ENCODE peak calls at places on chromosomes 13 and 19, in five cellular contexts. H is activated CD4-positive, CD25-positive, alpha-beta regulatory T cell; T is stimulated activated CD4-positive, alpha-beta T cell treated with anti-CD3 and anti-CD28 coated beads, Interleukin-4, amount 100 ng/mL, for 48 hours; I is foreskin fibroblast; O is MV-4-11. Q is an unnamed sample.

GRCh38 chr13:39381456-39381855 is 221.5 kb downstream of the LHFPL6 start:
- DNase-seq in H (no peak), T (no peak), I (no peak), O (no peak), Q (no peak)

GRCh38 chr19:49596954-49597702 is 6.1 kb downstream of the PRR12 start:
- DNase-seq in H (no peak), T (no peak), I (no peak), O (no peak), Q (no peak)

GRCh38 chr19:13765395-13766094 is 1.2 kb downstream of the MRI1 start:
- DNase-seq in H (no peak), T (no peak), I (no peak), O (no peak), Q (no peak)

GRCh38 chr13:26184791-26185250 is 37.3 kb downstream of the RNF6 start:
- DNase-seq in H (peak; percentile 21), T (peak; percentile 52), I (peak; percentile 55), O (peak; percentile 68), Q (peak; percentile 54)

GRCh38 chr19:4375620-4376228 is 24.6 kb downstream of the SH3GL1 start:
- DNase-seq in H (no peak), T (no peak), I (peak; percentile 84), O (peak; percentile 83), Q (no peak)

GRCh38 chr13:51270606-51271005 is 48.4 kb downstream of the FAM124A start:
- DNase-seq in H (no peak), T (no peak), I (no peak), O (no peak), Q (no peak)

GRCh38 chr19:8367327-8368001 is 3.5 kb downstream of the ANGPTL4 start:
- DNase-seq in H (no peak), T (no peak), I (peak; percentile 97), O (no peak), Q (no peak)

GRCh38 chr13:31094331-31095015 is 67.2 kb downstream of the HSPH1 start:
- DNase-seq in H (no peak), T (no peak), I (no peak), O (no peak), Q (no peak)

GRCh38 chr13:37701972-37702371 is 103.4 kb upstream of the POSTN start:
- DNase-seq in H (no peak), T (no peak), I (peak; percentile 95), O (peak; percentile 78), Q (no peak)

GRCh38 chr13:46211116-46211515 is 612 bp upstream of the LRRC63 start:
- DNase-seq in H (no peak), T (no peak), I (no peak), O (peak; percentile 36), Q (peak; percentile 47)

GRCh38 chr13:99864627-99864990 is 107.0 kb downstream of the ZIC5 start:
- DNase-seq in H (no peak), T (no peak), I (no peak), O (no peak), Q (no peak)

GRCh38 chr19:39507715-39508364 is 7.1 kb upstream of the SELENOV start:
- DNase-seq in H (no peak), T (no peak), I (no peak), O (no peak), Q (no peak)

GRCh38 chr13:112624040-112624439 is 36.1 kb upstream of the TUBGCP3 start:
- DNase-seq in H (no peak), T (no peak), I (no peak), O (no peak), Q (no peak)

GRCh38 chr13:76968041-76968440 is 19.7 kb downstream of the ACOD1 start:
- DNase-seq in H (no peak), T (no peak), I (no peak), O (no peak), Q (no peak)

GRCh38 chr13:102138635-102139225 is 263.1 kb downstream of the FGF14 start:
- DNase-seq in H (no peak), T (no peak), I (peak; percentile 16), O (no peak), Q (no peak)

GRCh38 chr19:50838239-50838638 is 4.9 kb upstream of the KLK15 start:
- DNase-seq in H (no peak), T (no peak), I (no peak), O (peak; percentile 20), Q (no peak)

GRCh38 chr19:1154731-1155351 is 19.2 kb downstream of the SBNO2 start:
- DNase-seq in H (no peak), T (no peak), I (peak; percentile 88), O (peak; percentile 72), Q (no peak)

Q was measured in immature natural killer cell.